ENCODE peak calls at places on chromosomes 3 and 15, in nine cellular contexts. F, E, P, Z, S, V, A, M and D are unnamed samples.

GRCh38 chr3:94331831-94332230 is 269.0 kb downstream of the NSUN3 start:
- DNase-seq in F (no peak), E (no peak), P (no peak), Z (peak), S (no peak), V (no peak), A (no peak), M (no peak), D (no peak)

GRCh38 chr3:142984255-142984654 is 17.1 kb upstream of the U2SURP start:
- DNase-seq in F (no peak), E (no peak), P (no peak), Z (no peak), S (no peak), V (no peak), A (no peak), M (no peak), D (no peak)

GRCh38 chr3:197528190-197528589 is 27.6 kb downstream of the BDH1 start:
- DNase-seq in F (no peak), E (no peak), P (no peak), Z (peak), S (no peak), V (no peak), A (no peak), M (no peak), D (no peak)

GRCh38 chr3:23966308-23966707 is 21.2 kb downstream of the NR1D2 start:
- DNase-seq in F (no peak), E (peak), P (no peak), Z (no peak), S (no peak), V (peak), A (no peak), M (peak), D (no peak)

GRCh38 chr3:136547293-136547692 is 204.9 kb downstream of the STAG1 start:
- DNase-seq in F (no peak), E (no peak), P (no peak), Z (no peak), S (no peak), V (peak), A (no peak), M (peak), D (no peak)

GRCh38 chr3:141876381-141876890 is at the start of gene ATP1B3:
- DNase-seq in F (peak), E (peak), P (peak), Z (peak), S (peak), V (peak), A (peak), M (peak), D (peak)

GRCh38 chr15:35038655-35039534 is 46.2 kb downstream of the NANOGP8 start:
- DNase-seq in F (no peak), E (peak), P (no peak), Z (peak), S (no peak), V (peak), A (no peak), M (peak), D (no peak)

GRCh38 chr3:48130321-48130881 is 57.8 kb downstream of the CDC25A start:
- DNase-seq in F (no peak), E (peak), P (no peak), Z (no peak), S (no peak), V (peak), A (no peak), M (peak), D (peak)

GRCh38 chr15:31303434-31304073 is 23.1 kb upstream of the KLF13 start:
- DNase-seq in F (no peak), E (no peak), P (no peak), Z (no peak), S (no peak), V (no peak), A (no peak), M (peak), D (no peak)

GRCh38 chr3:52244061-52244628 is 1.4 kb upstream of the PPM1M start:
- DNase-seq in F (no peak), E (no peak), P (peak), Z (peak), S (no peak), V (peak), A (no peak), M (peak), D (peak)

GRCh38 chr15:34324933-34325332 is 12.6 kb downstream of the SLC12A6 start:
- DNase-seq in F (no peak), E (no peak), P (no peak), Z (no peak), S (no peak), V (no peak), A (no peak), M (no peak), D (no peak)

GRCh38 chr3:71870966-71871512 is 86.1 kb upstream of the PROK2 start:
- DNase-seq in F (no peak), E (no peak), P (no peak), Z (no peak), S (no peak), V (no peak), A (no peak), M (no peak), D (no peak)

GRCh38 chr3:58288011-58288728 is 17.9 kb upstream of the RPP14 start:
- DNase-seq in F (no peak), E (no peak), P (no peak), Z (no peak), S (no peak), V (no peak), A (no peak), M (no peak), D (no peak)

GRCh38 chr3:117322866-117323265 is 613.3 kb downstream of the TUSC7 start:
- DNase-seq in F (no peak), E (peak), P (no peak), Z (no peak), S (no peak), V (peak), A (no peak), M (peak), D (no peak)

GRCh38 chr3:143171656-143172055 is 52.1 kb downstream of the CHST2 start:
- DNase-seq in F (no peak), E (peak), P (no peak), Z (no peak), S (no peak), V (peak), A (no peak), M (peak), D (no peak)

GRCh38 chr3:71681224-71681668 is 44.0 kb downstream of the EIF4E3 start:
- DNase-seq in F (no peak), E (peak), P (no peak), Z (peak), S (no peak), V (peak), A (no peak), M (peak), D (peak)

GRCh38 chr15:83914906-83915305 is 261.0 kb downstream of the ADAMTSL3 start:
- DNase-seq in F (no peak), E (no peak), P (no peak), Z (no peak), S (no peak), V (no peak), A (no peak), M (peak), D (no peak)

GRCh38 chr15:28043625-28044520 is 55.2 kb downstream of the OCA2 start:
- DNase-seq in F (no peak), E (no peak), P (no peak), Z (no peak), S (no peak), V (no peak), A (no peak), M (no peak), D (no peak)

GRCh38 chr3:130354430-130354829 is 9.0 kb downstream of the COL6A5 start:
- DNase-seq in F (no peak), E (no peak), P (no peak), Z (no peak), S (no peak), V (peak), A (no peak), M (no peak), D (no peak)